ENCODE peak calls at places on chromosome 18, in five cellular contexts. D, C, E, P and H are unnamed samples.

GRCh38 chr18:22783662-22784076 is 149.5 kb upstream of the RBBP8 start:
- DNase-seq in E (no peak), D (no peak), P (no peak), C (no peak), H (no peak)

GRCh38 chr18:5451871-5452270 is 91.9 kb downstream of the EPB41L3 start:
- DNase-seq in D (no peak), C (no peak), P (no peak), E (no peak), H (no peak)

GRCh38 chr18:59008302-59008974 is 131.2 kb upstream of the SEC11C start:
- DNase-seq in E (no peak), D (no peak), C (no peak), P (peak), H (peak)

GRCh38 chr18:29057703-29058102 is 880.8 kb upstream of the CDH2 start:
- DNase-seq in C (no peak), P (no peak), D (no peak), E (no peak), H (no peak)

GRCh38 chr18:28204154-28204553 is 27.2 kb upstream of the CDH2 start:
- DNase-seq in D (no peak), P (peak), E (no peak), C (no peak), H (peak)

GRCh38 chr18:13548944-13549878 is 177.1 kb downstream of the FAM210A start:
- DNase-seq in D (no peak), C (no peak), E (no peak), P (no peak), H (no peak)

GRCh38 chr18:70373062-70373519 is 84.2 kb downstream of the SOCS6 start:
- DNase-seq in C (no peak), E (no peak), P (peak), D (no peak), H (peak)

GRCh38 chr18:58687871-58688308 is 16.6 kb downstream of the MALT1 start:
- DNase-seq in D (peak), P (no peak), E (no peak), C (peak), H (no peak)

GRCh38 chr18:75810481-75810880 is 383.0 kb upstream of the SMIM21 start:
- DNase-seq in E (no peak), P (peak), D (no peak), C (no peak), H (no peak)

GRCh38 chr18:78793313-78793712 is 186.3 kb upstream of the SALL3 start:
- DNase-seq in C (no peak), E (no peak), P (no peak), D (no peak), H (no peak)

GRCh38 chr18:7755753-7756475 is 188.8 kb downstream of the PTPRM start:
- DNase-seq in E (no peak), D (no peak), C (no peak), P (peak), H (peak)

GRCh38 chr18:24922491-24922890 is 429.5 kb downstream of the ZNF521 start:
- DNase-seq in E (no peak), P (no peak), D (no peak), C (no peak), H (no peak)

GRCh38 chr18:78784861-78785260 is 194.8 kb upstream of the SALL3 start:
- DNase-seq in D (no peak), P (no peak), E (no peak), C (no peak), H (no peak)

GRCh38 chr18:3118195-3119010 is 101.4 kb downstream of the MYOM1 start:
- DNase-seq in D (no peak), P (no peak), C (no peak), E (no peak), H (no peak)

GRCh38 chr18:45993441-45993840 is 26.3 kb upstream of the EPG5 start:
- DNase-seq in C (no peak), P (peak), E (no peak), D (no peak), H (peak)

GRCh38 chr18:24296273-24296672 is 101.4 kb downstream of the OSBPL1A start:
- DNase-seq in P (no peak), D (no peak), E (no peak), C (no peak), H (no peak)

GRCh38 chr18:48129621-48130082 is 199.2 kb upstream of the SMAD2 start:
- DNase-seq in C (no peak), P (no peak), E (peak), D (no peak), H (no peak)